ENCODE peak calls at places on chromosomes 6 and 20, in five cellular contexts. H is K562, Z is PC-9, T is IMR-90, W is hepatocyte. J is an unnamed sample.

GRCh38 chr6:140566706-140567330 is 1192.4 kb upstream of the CITED2 start:
- DNase-seq in W (peak; percentile 11), T (peak; percentile 72), Z (no peak), H (no peak), J (no peak)

GRCh38 chr6:105178110-105178509 is 1.7 kb downstream of the POPDC3 start:
- DNase-seq in T (peak; percentile 95), W (no peak), Z (no peak), H (no peak), J (no peak)

GRCh38 chr6:154757352-154758095 is 24.3 kb downstream of the SCAF8 start:
- DNase-seq in W (no peak), H (no peak), T (no peak), Z (no peak), J (no peak)

GRCh38 chr6:30234361-30234760 is 21.2 kb upstream of the TRIM26 start:
- DNase-seq in Z (no peak), T (peak; percentile 8), H (no peak), W (no peak), J (no peak)

GRCh38 chr20:47432251-47433210 is 69.2 kb upstream of the NCOA3 start:
- DNase-seq in H (no peak), T (peak; percentile 19), W (no peak), Z (peak; percentile 87), J (no peak)

GRCh38 chr6:113381957-113382356 is 475.2 kb upstream of the MARCKS start:
- DNase-seq in Z (no peak), W (no peak), T (peak; percentile 75), H (no peak), J (no peak)

GRCh38 chr20:53960586-53961386 is 109.6 kb downstream of the BCAS1 start:
- DNase-seq in W (no peak), Z (no peak), H (no peak), T (no peak), J (no peak)

GRCh38 chr20:63698739-63699465 is 2.5 kb downstream of the TNFRSF6B start:
- DNase-seq in Z (peak; percentile 90), W (peak; percentile 56), T (peak; percentile 94), H (peak; percentile 54), J (peak; percentile 79)

GRCh38 chr20:38805958-38806854 is 709 bp downstream of the PPP1R16B start:
- DNase-seq in W (no peak), Z (no peak), H (peak; percentile 54), T (no peak), J (no peak)

GRCh38 chr6:150902142-150902800 is 36.8 kb downstream of the MTHFD1L start:
- DNase-seq in T (no peak), Z (no peak), H (no peak), W (no peak), J (no peak)

GRCh38 chr20:35762461-35762860 is 9.4 kb upstream of the PHF20 start:
- DNase-seq in T (no peak), Z (no peak), W (no peak), H (no peak), J (no peak)

GRCh38 chr6:142728910-142729481 is 216.0 kb downstream of the HIVEP2 start:
- DNase-seq in H (no peak), T (peak; percentile 58), Z (no peak), W (peak; percentile 8), J (no peak)

GRCh38 chr6:31797607-31798006 is 2.1 kb upstream of the VARS1 start:
- DNase-seq in Z (no peak), W (no peak), H (no peak), T (no peak), J (no peak)

GRCh38 chr6:127869772-127870404 is 31.0 kb downstream of the THEMIS start:
- DNase-seq in Z (no peak), W (no peak), T (no peak), H (no peak), J (no peak)

GRCh38 chr6:116971959-116972358 is 94.9 kb downstream of the RFX6 start:
- DNase-seq in Z (peak; percentile 11), W (peak; percentile 61), T (peak; percentile 31), H (peak; percentile 24), J (no peak)

GRCh38 chr20:8095648-8096572 is 36.2 kb upstream of the PLCB1 start:
- DNase-seq in T (peak; percentile 79), Z (no peak), W (no peak), H (no peak), J (no peak)

GRCh38 chr6:152635949-152636674 is 1.1 kb downstream of the SYNE1 start:
- DNase-seq in W (peak; percentile 23), H (no peak), Z (no peak), T (peak; percentile 51), J (no peak)

GRCh38 chr6:152632383-152632782 is 4.8 kb downstream of the SYNE1 start:
- DNase-seq in T (no peak), H (no peak), W (no peak), Z (no peak), J (no peak)

GRCh38 chr6:152634773-152635172 is 2.4 kb downstream of the SYNE1 start:
- DNase-seq in Z (no peak), T (no peak), W (no peak), H (no peak), J (no peak)

GRCh38 chr6:152636675-152637421 is at the start of gene SYNE1:
- DNase-seq in T (peak; percentile 16), H (no peak), Z (no peak), W (peak; percentile 42), J (no peak)

DNA sequence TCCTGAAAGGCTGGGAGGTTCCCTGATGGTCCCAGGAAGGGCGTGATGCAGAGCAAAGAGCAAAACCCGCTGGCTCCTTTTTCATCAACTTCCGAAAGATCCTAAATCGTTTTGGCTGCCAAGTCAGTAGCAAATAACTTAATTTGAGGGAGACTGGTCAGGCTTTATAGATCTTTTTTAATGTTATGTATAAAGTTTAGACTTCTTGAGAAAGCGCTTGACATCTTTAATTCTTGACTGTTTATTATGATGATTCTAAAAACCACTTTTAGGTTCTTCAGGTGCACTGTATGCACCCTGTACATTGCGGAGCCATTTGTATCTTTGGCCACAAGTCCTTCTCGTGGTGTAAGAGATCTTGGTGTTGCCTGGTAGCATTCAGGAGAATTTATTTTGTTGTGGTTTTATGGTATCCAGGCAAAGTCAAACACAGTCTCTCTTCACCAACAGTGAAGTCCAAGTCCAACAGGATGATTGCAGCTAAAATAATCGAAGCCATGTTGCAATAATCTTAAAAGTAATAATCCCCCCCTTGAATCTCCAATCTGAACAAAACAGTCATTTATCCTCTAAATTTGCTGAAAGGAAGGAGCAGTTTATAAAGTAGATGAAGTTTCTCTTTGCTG is 373 bp upstream of the SYNE1 start:
- DNase-seq in W (no peak), H (no peak), T (peak; percentile 59), Z (no peak), J (no peak)
- H2AFZ ChIP-seq in W (peak overlapping the region; percentile 56), H (no peak overlapping the region), T (peak overlapping the region; percentile 86), Z (no peak overlapping the region), J (no peak overlapping the region)

GRCh38 chr6:124659427-124659826 is 302.8 kb upstream of the RNF217 start:
- DNase-seq in T (no peak), Z (no peak), H (no peak), W (no peak), J (no peak)
- TF ChIP-seq CTCF in T (no peak), Z (no peak), H (no peak), W (no peak), J (no peak)

DNA sequence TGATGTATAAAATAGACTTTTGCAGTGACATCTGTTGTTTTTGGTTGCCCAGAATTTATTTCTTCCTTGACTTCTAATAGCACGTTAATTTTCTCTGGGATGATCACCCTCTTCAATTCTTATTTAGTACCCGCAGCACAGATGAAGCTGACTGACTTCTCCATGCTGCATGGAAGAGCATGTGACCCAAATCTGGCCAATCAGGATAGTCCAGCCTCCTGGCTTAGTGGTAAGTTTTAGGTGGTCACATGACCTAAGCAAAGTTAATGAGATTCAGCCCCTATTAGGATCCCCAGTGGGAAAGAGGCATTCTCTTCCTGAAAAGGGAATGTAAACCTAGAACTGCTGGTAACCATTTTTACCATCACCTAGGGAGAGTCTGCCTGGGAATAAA is 13.8 kb upstream of the SIRT5 start:
- DNase-seq in H (peak; percentile 68), T (no peak), W (no peak), Z (no peak), J (no peak)
- H2AFZ ChIP-seq in H (peak overlapping the region; percentile 20), T (no peak overlapping the region), W (no peak overlapping the region), Z (no peak overlapping the region), J (no peak overlapping the region)

DNA sequence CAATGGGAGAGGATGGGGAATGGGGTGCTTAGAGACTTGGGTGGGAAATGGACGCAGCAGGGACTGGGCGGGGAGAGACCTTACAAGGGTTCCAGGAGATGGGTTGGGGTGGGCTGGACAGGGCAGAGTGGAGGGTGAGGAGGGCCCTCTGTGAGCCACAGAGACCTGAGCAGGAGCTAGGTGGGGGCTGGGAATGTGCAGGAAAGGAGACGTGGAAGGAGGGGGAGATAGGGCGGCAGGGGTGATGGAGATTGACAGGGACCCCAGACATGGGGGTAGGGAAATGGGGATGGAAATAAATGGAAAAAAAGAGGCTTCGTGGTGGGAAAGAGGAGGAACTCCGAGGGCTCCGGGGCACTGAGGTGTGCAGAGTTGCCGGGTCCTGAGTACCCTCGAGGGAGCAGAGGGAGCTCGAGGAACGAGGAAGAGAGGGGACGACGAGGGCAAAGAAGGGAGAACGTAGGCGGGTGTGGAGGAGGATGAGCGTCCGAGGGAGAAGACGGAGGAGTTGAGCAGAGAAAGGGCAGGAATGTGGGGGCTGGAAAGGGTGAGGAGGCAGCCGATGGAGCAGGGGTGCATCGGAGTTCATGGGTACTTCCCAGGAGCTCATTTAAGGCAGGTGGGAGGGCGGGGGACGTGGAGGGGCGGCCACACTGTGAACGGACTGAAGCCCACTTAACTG is 2.1 kb upstream of the CTCFL start:
- DNase-seq in T (no peak), Z (no peak), W (no peak), H (no peak), J (no peak)
- TF ChIP-seq CTCF in T (no peak), Z (no peak), W (no peak), H (no peak), J (no peak)

DNA sequence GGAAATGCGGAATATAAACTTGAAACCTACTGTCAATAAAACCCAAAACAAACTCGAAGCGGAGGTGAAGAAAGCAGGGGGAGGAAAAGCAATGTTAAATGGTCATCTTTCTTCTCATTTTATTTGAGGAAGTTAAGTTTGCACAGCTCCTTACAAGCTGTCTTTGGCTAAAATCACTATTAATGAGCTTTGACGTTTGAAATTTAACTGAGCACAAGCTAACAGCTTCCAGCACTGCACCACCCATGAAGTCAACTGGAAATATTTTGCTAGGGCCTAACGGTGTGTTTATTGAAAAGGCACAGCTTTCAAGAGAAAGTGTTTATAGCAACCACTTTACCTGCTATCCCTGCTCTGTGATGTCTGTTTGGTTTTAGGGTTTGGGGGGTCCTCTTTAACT is 103.8 kb downstream of the PKHD1 start:
- DNase-seq in H (no peak), T (no peak), Z (no peak), W (no peak), J (no peak)
- H2AFZ ChIP-seq in H (no peak overlapping the region), T (no peak overlapping the region), Z (no peak overlapping the region), W (no peak overlapping the region), J (no peak overlapping the region)

GRCh38 chr6:160733045-160733646 is 31.1 kb downstream of the PLG start:
- DNase-seq in H (peak; percentile 43), T (peak; percentile 13), W (peak; percentile 80), Z (peak; percentile 6), J (no peak)
- TF ChIP-seq CTCF in H (peak; percentile 86), T (peak; percentile 32), W (peak; percentile 79), Z (peak; percentile 70), J (peak; percentile 86)

GRCh38 chr6:5904527-5904926 is 102.2 kb downstream of the NRN1 start:
- DNase-seq in T (no peak), Z (no peak), H (no peak), W (no peak), J (no peak)
- H2AFZ ChIP-seq in T (no peak overlapping the region), Z (no peak overlapping the region), H (no peak overlapping the region), W (no peak overlapping the region), J (no peak overlapping the region)